ENCODE peak calls at places on chromosomes 1 and 21, in four cellular contexts. P is spleen, X is cardiac muscle cell, D is A172. R is an unnamed sample.
A peak's percentile ranks its signal among the peaks of the same experiment; 100 is the strongest.

GRCh38 chr1:150563340-150564038 is 14.3 kb downstream of the ADAMTSL4 start:
- DNase-seq in P (peak; percentile 83), X (peak; percentile 56), D (peak; percentile 73), R (no peak)

GRCh38 chr1:152906023-152906565 is 2.3 kb upstream of the IVL start:
- DNase-seq in P (no peak), D (peak; percentile 93), X (no peak), R (peak; percentile 82)

GRCh38 chr21:45471229-45472052 is 66.5 kb downstream of the COL18A1 start:
- DNase-seq in D (peak; percentile 88), X (peak; percentile 92), P (peak; percentile 48), R (peak; percentile 86)

GRCh38 chr21:45867041-45867630 is 114.4 kb upstream of the COL6A1 start:
- DNase-seq in D (no peak), P (peak; percentile 70), X (no peak), R (no peak)

GRCh38 chr1:94705755-94706154 is 114.4 kb upstream of the SLC44A3 start:
- DNase-seq in P (no peak), X (peak; percentile 63), D (no peak), R (peak; percentile 89)

GRCh38 chr21:38241029-38241740 is 15.6 kb upstream of the KCNJ15 start:
- DNase-seq in P (no peak), X (peak; percentile 72), D (peak; percentile 87), R (peak; percentile 89)

GRCh38 chr1:188429385-188429784 is 1600.6 kb downstream of the PLA2G4A start:
- DNase-seq in X (peak; percentile 19), D (no peak), P (no peak), R (no peak)

GRCh38 chr21:38982096-38982495 is 176.4 kb downstream of the ETS2 start:
- DNase-seq in D (peak; percentile 62), X (peak; percentile 56), P (no peak), R (peak; percentile 46)

GRCh38 chr1:6282577-6283270 is 21.8 kb upstream of the GPR153 start:
- DNase-seq in X (no peak), P (no peak), D (no peak), R (no peak)

GRCh38 chr1:221602866-221603265 is 139.0 kb downstream of the DUSP10 start:
- DNase-seq in P (no peak), X (no peak), D (no peak), R (peak; percentile 13)

GRCh38 chr1:9135145-9135836 is 6.4 kb upstream of the GPR157 start:
- DNase-seq in P (peak; percentile 65), D (no peak), X (no peak), R (no peak)

GRCh38 chr1:25747046-25747705 is 52.8 kb upstream of the SELENON start:
- DNase-seq in P (no peak), D (no peak), X (no peak), R (no peak)

GRCh38 chr1:236893626-236894545 is 98.8 kb downstream of the MTR start:
- DNase-seq in D (no peak), X (no peak), P (no peak), R (peak; percentile 22)

GRCh38 chr1:182357913-182358312 is 33.7 kb downstream of the GLUL start:
- DNase-seq in X (no peak), P (no peak), D (no peak), R (no peak)

GRCh38 chr1:174982971-174983689 is 16.6 kb upstream of the CACYBP start:
- DNase-seq in D (peak; percentile 55), P (no peak), X (peak; percentile 77), R (peak; percentile 45)

GRCh38 chr1:176938375-176938774 is 226.1 kb downstream of the ASTN1 start:
- DNase-seq in P (no peak), D (no peak), X (no peak), R (no peak)

GRCh38 chr1:186983327-186983726 is 154.6 kb downstream of the PLA2G4A start:
- DNase-seq in X (peak; percentile 97), P (no peak), D (no peak), R (no peak)

GRCh38 chr1:194174528-194174927 is 988.1 kb upstream of the B3GALT2 start:
- DNase-seq in P (no peak), X (no peak), D (no peak), R (no peak)

GRCh38 chr1:153150846-153151245 is at the start of gene SPRR2G:
- DNase-seq in D (no peak), X (no peak), P (no peak), R (no peak)

GRCh38 chr1:24416666-24417391 is 1.2 kb downstream of the NIPAL3 start:
- DNase-seq in P (no peak), X (peak; percentile 61), D (peak; percentile 78), R (peak; percentile 93)

GRCh38 chr1:56855190-56855589 is 593 bp downstream of the C8A start:
- DNase-seq in P (no peak), D (no peak), X (no peak), R (no peak)

GRCh38 chr1:64519921-64520320 is 50.0 kb downstream of the CACHD1 start:
- DNase-seq in P (no peak), D (no peak), X (peak; percentile 49), R (no peak)

GRCh38 chr1:31830065-31830464 is 14.2 kb upstream of the SPOCD1 start:
- DNase-seq in D (no peak), X (no peak), P (no peak), R (no peak)

GRCh38 chr1:45864124-45864721 is 60.8 kb downstream of the MAST2 start:
- DNase-seq in X (peak; percentile 29), P (no peak), D (peak; percentile 21), R (peak; percentile 40)

GRCh38 chr1:103547840-103548239 is 22.3 kb downstream of the RNPC3 start:
- DNase-seq in P (no peak), D (no peak), X (no peak), R (no peak)

GRCh38 chr1:236016782-236017400 is 48.0 kb downstream of the NID1 start:
- DNase-seq in D (peak; percentile 83), X (no peak), P (no peak), R (peak; percentile 8)

GRCh38 chr1:246108278-246108925 is 398.7 kb downstream of the SMYD3 start:
- DNase-seq in X (no peak), D (no peak), P (no peak), R (no peak)

GRCh38 chr1:247375747-247376146 is 40.2 kb upstream of the NLRP3 start:
- DNase-seq in P (no peak), X (no peak), D (no peak), R (no peak)

R was measured in RPMI7951.